ENCODE peak calls at places on chromosomes 16 and 17, in seven cellular contexts. O, J, K, H, T, X and D are unnamed samples.

GRCh38 chr17:47935961-47936360 is 5.4 kb upstream of the PNPO start:
- DNase-seq in H (peak), J (no peak), O (no peak), K (no peak), T (no peak), X (peak), D (no peak)

GRCh38 chr16:14106961-14107360 is 35.8 kb downstream of the MRTFB start:
- DNase-seq in X (no peak), T (no peak), J (no peak), O (no peak), K (no peak), H (no peak), D (no peak)

GRCh38 chr17:309361-309888 is 43.2 kb downstream of the RPH3AL start:
- DNase-seq in O (peak), X (no peak), T (no peak), H (peak), K (peak), J (peak), D (peak)

GRCh38 chr17:38729886-38730525 is at the start of gene CISD3:
- DNase-seq in J (peak), H (peak), K (peak), X (peak), O (peak), T (peak), D (peak)

GRCh38 chr16:56793504-56793903 is 63.6 kb downstream of the NUP93 start:
- DNase-seq in X (peak), J (peak), T (peak), H (peak), K (no peak), O (no peak), D (no peak)

GRCh38 chr17:17043668-17044226 is 1.5 kb downstream of the MPRIP start:
- DNase-seq in X (peak), T (no peak), K (no peak), H (peak), O (peak), J (peak), D (peak)

GRCh38 chr16:18800674-18801196 is 614 bp downstream of the ARL6IP1 start:
- DNase-seq in O (no peak), H (peak), T (peak), K (no peak), X (no peak), J (peak), D (peak)

GRCh38 chr16:72172105-72173034 is at the start of gene PMFBP1:
- DNase-seq in K (no peak), O (no peak), J (peak), T (peak), H (peak), X (peak), D (no peak)

GRCh38 chr16:48865511-48865910 is 255.5 kb upstream of the N4BP1 start:
- DNase-seq in T (no peak), O (no peak), H (no peak), X (no peak), J (no peak), K (no peak), D (no peak)

GRCh38 chr17:79907855-79908254 is 68.6 kb upstream of the CBX4 start:
- DNase-seq in T (no peak), H (no peak), O (no peak), J (no peak), K (no peak), X (peak), D (no peak)

GRCh38 chr17:27635275-27635823 is 4.4 kb downstream of the LGALS9 start:
- DNase-seq in J (no peak), X (no peak), K (no peak), H (no peak), O (no peak), T (no peak), D (no peak)

GRCh38 chr17:2723505-2723996 is 12.0 kb upstream of the CLUH start:
- DNase-seq in K (peak), H (no peak), X (no peak), O (peak), J (peak), T (peak), D (no peak)

GRCh38 chr16:8885674-8886592 is 3.8 kb downstream of the LITAFD start:
- DNase-seq in K (no peak), J (peak), X (peak), O (no peak), H (peak), T (no peak), D (no peak)

GRCh38 chr17:42116705-42117396 is 4.3 kb downstream of the KAT2A start:
- DNase-seq in H (peak), X (peak), O (peak), T (peak), K (peak), J (peak), D (peak)

DNA sequence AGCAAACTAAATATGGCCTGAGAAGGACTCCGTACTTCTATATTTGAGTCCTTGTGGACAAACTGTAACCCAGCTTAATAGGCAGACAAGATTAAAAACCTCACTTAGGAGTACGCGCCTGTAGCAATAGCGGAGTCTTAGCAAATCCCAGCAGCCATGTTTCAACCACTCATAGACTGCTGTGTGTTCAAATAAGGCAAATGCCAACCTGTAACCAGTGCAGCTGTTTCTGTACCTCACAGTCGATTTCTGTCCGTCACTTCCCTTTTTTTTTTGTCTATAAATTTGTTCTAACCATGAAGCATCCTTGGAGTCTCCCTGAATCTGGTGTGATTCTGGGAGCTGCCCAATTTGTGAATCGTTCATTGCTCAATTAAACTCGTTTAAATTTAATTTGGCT is 30.2 kb downstream of the TANC2 start:
- DNase-seq in J (no peak), O (no peak), H (no peak), T (no peak), K (no peak), X (no peak), D (no peak)
- H3K4ac ChIP-seq in J (no peak), O (no peak), H (no peak), T (peak), K (no peak), X (no peak), D (no peak)

GRCh38 chr16:84649511-84649861 is 1.2 kb downstream of the KLHL36 start:
- DNase-seq in T (no peak), J (no peak), K (no peak), H (no peak), O (no peak), X (no peak), D (no peak)

GRCh38 chr16:84650062-84650991 is 2.0 kb downstream of the KLHL36 start:
- DNase-seq in O (no peak), T (peak), X (peak), K (no peak), H (peak), J (no peak), D (no peak)

GRCh38 chr16:84643677-84644076 is 4.6 kb upstream of the KLHL36 start:
- DNase-seq in J (no peak), O (no peak), T (no peak), X (no peak), H (no peak), K (no peak), D (no peak)

GRCh38 chr16:84648595-84649510 is 542 bp downstream of the KLHL36 start:
- DNase-seq in H (peak), J (no peak), K (peak), T (peak), O (no peak), X (no peak), D (no peak)

DNA sequence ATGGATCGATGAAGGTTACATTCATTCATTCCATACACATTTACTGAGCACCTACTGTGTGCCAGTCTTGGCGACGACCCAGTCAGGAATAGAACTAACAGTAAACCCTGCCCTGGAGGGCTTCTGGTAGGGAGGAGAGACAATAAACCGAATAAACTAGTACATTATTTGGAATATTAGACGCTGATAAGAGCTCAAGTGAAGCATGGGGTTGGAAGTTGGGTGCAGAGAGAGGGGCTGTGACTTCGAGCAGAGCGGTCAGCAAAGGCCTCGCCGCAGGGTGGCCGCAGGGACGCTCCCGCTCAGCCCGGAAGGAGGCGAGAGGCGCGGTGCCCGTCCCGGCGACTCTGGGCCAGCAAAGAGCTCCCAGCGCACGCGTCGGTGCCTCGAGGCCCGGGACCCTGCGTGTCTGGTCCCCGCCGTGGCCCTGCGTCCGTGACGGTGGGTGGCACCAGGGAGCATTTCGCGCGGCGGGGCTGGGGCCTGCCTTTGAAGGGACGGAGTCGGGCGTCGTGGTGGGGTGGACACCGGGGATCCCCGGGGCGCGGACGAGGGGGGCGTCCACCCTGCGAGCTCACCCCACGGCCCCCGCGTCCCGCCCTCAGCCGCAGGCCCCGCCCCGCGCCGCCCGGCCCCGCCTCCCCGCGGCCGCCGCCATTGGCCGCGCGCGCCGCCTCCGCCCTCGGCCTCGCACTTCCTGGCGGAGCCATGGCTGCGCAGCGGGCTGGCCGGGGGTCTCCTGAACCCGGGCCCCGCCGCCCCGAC is at the start of gene KLHL36:
- DNase-seq in H (peak), X (no peak), O (no peak), K (peak), J (no peak), T (peak), D (peak)
- H3K4ac ChIP-seq in H (peak), X (peak), O (no peak), K (no peak), J (no peak), T (peak), D (no peak)

DNA sequence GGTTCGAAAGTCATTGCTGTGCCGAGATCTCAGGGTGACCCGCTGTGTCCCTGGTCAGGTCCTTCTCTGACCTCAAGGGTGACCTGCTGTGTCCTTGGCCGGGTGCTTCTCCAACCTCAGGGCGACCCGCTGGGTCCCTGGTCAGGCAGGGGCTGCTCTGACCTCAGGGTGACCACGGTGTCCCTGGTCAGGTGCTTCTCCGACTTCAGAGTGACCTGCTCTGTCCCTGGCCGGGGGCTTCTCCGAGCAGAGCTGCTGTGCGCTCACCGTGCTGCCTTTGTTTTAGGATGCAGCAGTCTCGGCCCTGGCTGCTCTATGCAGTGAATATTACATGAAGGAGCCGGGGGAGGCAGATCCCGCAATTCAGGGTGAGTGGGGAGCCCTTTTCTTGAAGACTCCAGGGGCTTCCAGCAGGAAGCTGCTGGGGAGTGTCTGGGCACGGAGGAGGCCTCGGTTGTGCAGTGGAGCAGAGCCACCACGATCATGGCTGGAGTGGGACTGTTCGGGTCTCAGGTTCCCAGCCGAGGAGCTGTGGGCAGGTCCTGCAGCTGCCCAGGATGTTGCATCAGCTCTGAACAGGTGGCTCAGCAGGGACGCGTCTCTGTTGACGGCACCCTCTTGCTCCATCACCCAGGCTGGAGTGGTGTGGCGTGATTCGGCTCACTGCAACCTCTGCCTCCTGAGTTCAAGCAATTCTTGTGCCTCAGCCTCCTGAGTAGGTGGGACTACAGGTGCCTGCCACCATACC is 83.7 kb upstream of the ZNF750 start:
- DNase-seq in K (no peak), J (no peak), O (no peak), X (no peak), H (no peak), T (no peak), D (no peak)
- H3K4ac ChIP-seq in K (no peak), J (no peak), O (no peak), X (no peak), H (no peak), T (no peak), D (peak)

DNA sequence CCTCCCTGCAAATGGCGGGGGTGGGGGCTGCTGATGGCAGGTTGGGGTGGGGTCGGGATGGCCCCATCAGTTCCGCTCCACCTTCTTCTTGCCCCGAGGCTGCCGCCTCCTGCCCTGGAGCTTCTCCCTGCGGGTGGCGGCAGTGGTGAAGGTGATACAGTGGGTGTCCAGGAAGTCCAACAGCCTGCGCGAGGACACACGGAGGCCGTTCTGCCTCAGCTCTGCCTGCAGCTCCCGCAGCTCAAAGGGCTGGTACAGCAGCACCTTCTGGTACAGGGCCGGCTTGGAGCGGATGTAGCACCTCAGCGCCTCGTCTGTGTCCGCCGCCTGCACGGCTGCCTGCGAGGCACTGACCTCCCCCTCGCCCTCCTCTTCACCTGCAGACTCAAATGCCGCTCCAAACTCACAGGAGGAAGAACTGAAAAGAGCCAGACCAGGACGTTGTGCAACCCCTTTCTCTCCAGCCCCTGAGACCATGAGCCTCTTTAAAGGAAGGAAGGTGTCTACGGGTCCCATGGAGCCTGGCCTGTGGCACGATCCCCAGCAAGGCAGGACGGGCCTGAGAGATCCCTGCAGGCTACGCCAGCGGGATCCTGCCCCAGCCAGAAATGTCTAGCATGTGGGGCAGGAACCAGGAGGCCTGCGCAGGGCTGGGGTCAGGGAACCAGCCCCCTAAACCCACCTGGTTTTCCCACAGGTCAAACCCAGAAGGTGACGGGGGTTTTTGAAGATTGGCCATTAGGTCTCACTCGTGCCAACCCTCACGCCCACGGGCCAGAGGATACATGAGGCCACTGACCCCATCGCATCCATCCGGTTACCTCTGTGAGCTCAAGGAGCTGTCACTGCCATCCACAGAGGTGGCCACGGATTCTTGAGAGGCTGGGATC is 5.3 kb upstream of the NLRC3 start:
- DNase-seq in H (no peak), K (no peak), O (no peak), J (no peak), T (no peak), X (no peak), D (no peak)
- H3K4ac ChIP-seq in H (no peak), K (no peak), O (no peak), J (no peak), T (no peak), X (no peak), D (no peak)

DNA sequence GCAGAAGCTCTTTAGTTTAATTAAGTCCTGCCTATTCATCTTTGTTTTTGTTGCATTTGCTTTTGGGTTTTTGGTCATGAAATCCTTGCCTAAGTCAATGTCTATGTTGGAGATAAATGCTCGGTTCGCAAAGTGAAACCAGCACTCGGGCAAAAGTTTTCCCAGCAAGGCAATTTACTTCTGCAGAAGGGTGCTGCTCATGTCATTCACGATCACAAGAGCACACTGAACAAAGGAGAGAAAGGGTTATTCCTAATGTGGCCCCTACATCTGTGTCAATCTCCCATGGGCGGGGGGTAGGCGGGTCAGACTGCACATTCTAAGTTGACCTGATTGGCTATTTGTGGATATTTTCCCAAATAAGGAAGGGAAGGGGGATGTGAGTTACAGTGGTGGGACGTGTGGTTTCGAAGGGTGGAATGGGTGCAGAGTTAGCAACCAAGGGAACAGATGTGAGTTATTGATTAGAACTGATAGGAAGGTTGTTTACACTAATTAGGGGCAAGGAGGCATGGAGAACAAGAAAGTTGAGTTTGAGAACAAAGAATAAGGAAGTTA is 23.0 kb downstream of the ATF7IP2 start:
- DNase-seq in H (no peak), J (peak), K (no peak), X (no peak), T (no peak), O (no peak), D (no peak)
- H3K4ac ChIP-seq in H (no peak), J (no peak), K (no peak), X (no peak), T (no peak), O (no peak), D (no peak)

GRCh38 chr16:65975049-65975708 is 391.3 kb upstream of the CDH5 start:
- DNase-seq in X (peak), O (no peak), H (peak), K (peak), T (no peak), J (peak), D (no peak)
- H3K4ac ChIP-seq in X (peak), O (no peak), H (no peak), K (no peak), T (no peak), J (peak), D (no peak)

DNA sequence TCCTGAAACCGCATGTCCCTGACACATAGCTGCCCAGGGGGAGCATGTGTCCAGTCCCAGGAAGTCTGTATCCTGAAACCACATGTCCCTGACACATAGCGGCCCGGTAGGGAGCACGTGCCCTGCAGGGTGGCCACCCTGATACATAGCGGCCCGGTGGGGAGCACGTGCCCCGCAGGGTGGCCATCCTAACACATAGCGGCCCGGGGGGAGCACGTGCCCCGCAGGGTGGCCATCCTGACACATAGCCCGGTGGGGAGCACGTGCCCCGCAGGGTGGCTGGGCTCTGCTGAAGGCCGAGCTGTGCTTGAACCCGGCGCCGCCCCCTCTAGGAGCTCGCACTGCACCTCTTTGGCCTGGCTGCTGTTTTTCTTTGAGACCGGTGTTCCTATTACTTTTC is 18.7 kb upstream of the RPL13 start:
- DNase-seq in X (no peak), J (no peak), T (no peak), H (no peak), O (no peak), K (no peak), D (no peak)
- H3K4ac ChIP-seq in X (no peak), J (no peak), T (no peak), H (no peak), O (no peak), K (no peak), D (no peak)

GRCh38 chr16:55379876-55380390 is 55.9 kb downstream of the IRX6 start:
- DNase-seq in T (no peak), X (no peak), J (no peak), K (no peak), O (no peak), H (no peak), D (no peak)

GRCh38 chr16:55376567-55377167 is 52.7 kb downstream of the IRX6 start:
- DNase-seq in X (no peak), K (no peak), J (no peak), O (no peak), T (no peak), H (no peak), D (no peak)

GRCh38 chr16:55380485-55380884 is 56.5 kb downstream of the IRX6 start:
- DNase-seq in K (no peak), X (no peak), O (no peak), T (no peak), J (no peak), H (no peak), D (no peak)

GRCh38 chr16:55376045-55376444 is 52.0 kb downstream of the IRX6 start:
- DNase-seq in K (no peak), H (no peak), T (no peak), X (no peak), J (no peak), O (no peak), D (no peak)

GRCh38 chr16:55377840-55378239 is 53.8 kb downstream of the IRX6 start:
- DNase-seq in T (no peak), J (no peak), X (no peak), H (no peak), K (no peak), O (no peak), D (no peak)
- H3K4ac ChIP-seq in T (no peak), J (no peak), X (no peak), H (no peak), K (no peak), O (no peak), D (no peak)